ENCODE peak calls at places on chromosomes 4 and X, in five cellular contexts. X is left lung, G is cardiac muscle cell, Y is AG04449, D is AG09309. U is an unnamed sample.

GRCh38 chrX:7235071-7235470 is 87.1 kb upstream of the PUDP start:
- DNase-seq in D (no peak), Y (no peak), G (no peak), X (no peak), U (no peak)

GRCh38 chr4:47561331-47561730 is 76.3 kb downstream of the ATP10D start:
- DNase-seq in Y (no peak), G (no peak), X (no peak), D (no peak), U (no peak)

GRCh38 chr4:47251363-47252135 is 212.0 kb downstream of the COMMD8 start:
- DNase-seq in D (no peak), X (no peak), Y (no peak), G (no peak), U (no peak)

GRCh38 chrX:47214435-47215077 is 3.9 kb upstream of the CDK16 start:
- DNase-seq in G (no peak), D (no peak), Y (no peak), X (no peak), U (no peak)

GRCh38 chr4:45438047-45438446 is 685.8 kb downstream of the GABRG1 start:
- DNase-seq in Y (no peak), D (no peak), G (peak), X (no peak), U (peak)

GRCh38 chr4:123398151-123398802 is 1.7 kb downstream of the SPRY1 start:
- DNase-seq in Y (no peak), D (no peak), X (peak), G (peak), U (peak)

GRCh38 chr4:147678796-147679549 is 5.0 kb downstream of the PRMT9 start:
- DNase-seq in Y (no peak), D (no peak), G (peak), X (no peak), U (peak)

GRCh38 chr4:7778524-7779193 is 161.0 kb downstream of the AFAP1 start:
- DNase-seq in X (no peak), G (no peak), D (no peak), Y (no peak), U (peak)

GRCh38 chr4:5543681-5544080 is 164.7 kb downstream of the EVC2 start:
- DNase-seq in G (no peak), X (no peak), D (no peak), Y (no peak), U (no peak)

GRCh38 chrX:31459361-31459760 is 387.5 kb upstream of the FTHL17 start:
- DNase-seq in Y (no peak), D (peak), G (peak), X (no peak), U (peak)

GRCh38 chrX:11273544-11273943 is 19.7 kb upstream of the AMELX start:
- DNase-seq in D (peak), G (peak), X (no peak), Y (no peak), U (no peak)

GRCh38 chr4:185932491-185932890 is 120.5 kb upstream of the SORBS2 start:
- DNase-seq in D (no peak), G (peak), Y (no peak), X (no peak), U (peak)

GRCh38 chrX:48540480-48540879 is 966 bp downstream of the TBC1D25 start:
- DNase-seq in G (no peak), D (no peak), Y (no peak), X (no peak), U (no peak)

GRCh38 chr4:67049446-67049845 is 495.9 kb downstream of the CENPC start:
- DNase-seq in Y (no peak), G (no peak), D (no peak), X (no peak), U (no peak)

GRCh38 chr4:138222041-138222440 is 20.1 kb downstream of the SLC7A11 start:
- DNase-seq in D (peak), Y (peak), G (peak), X (no peak), U (peak)

GRCh38 chr4:57193164-57193810 is 83.1 kb upstream of the IGFBP7 start:
- DNase-seq in D (no peak), G (no peak), X (no peak), Y (no peak), U (no peak)

GRCh38 chrX:11399481-11399880 is 106.3 kb downstream of the AMELX start:
- DNase-seq in D (no peak), Y (no peak), X (no peak), G (no peak), U (no peak)

GRCh38 chrX:136200466-136200865 is 50.7 kb downstream of the MAP7D3 start:
- DNase-seq in D (no peak), X (no peak), Y (no peak), G (peak), U (peak)
- TF ChIP-seq CTCF in D (peak), X (peak), Y (peak), G (peak), U (peak)

GRCh38 chr4:113336556-113336955 is 287.1 kb downstream of the ANK2 start:
- DNase-seq in Y (no peak), G (no peak), X (no peak), D (no peak), U (no peak)
- H3K4me3 ChIP-seq in Y (no peak), G (no peak), X (no peak), D (no peak), U (no peak)

GRCh38 chrX:33336783-33337182 is 125.4 kb upstream of the DMD start:
- DNase-seq in Y (no peak), D (no peak), X (no peak), G (peak), U (peak)
- TF ChIP-seq CTCF in Y (peak), D (no peak), X (peak), G (peak), U (peak)

GRCh38 chr4:25030283-25031076 is at the start of gene LGI2:
- DNase-seq in D (no peak), G (peak), Y (no peak), X (peak), U (peak)

GRCh38 chr4:25032126-25032525 is 1.4 kb upstream of the LGI2 start:
- DNase-seq in D (no peak), G (peak), X (no peak), Y (no peak), U (peak)

GRCh38 chr4:25031077-25031606 is 396 bp upstream of the LGI2 start:
- DNase-seq in D (no peak), Y (no peak), G (peak), X (no peak), U (peak)

DNA sequence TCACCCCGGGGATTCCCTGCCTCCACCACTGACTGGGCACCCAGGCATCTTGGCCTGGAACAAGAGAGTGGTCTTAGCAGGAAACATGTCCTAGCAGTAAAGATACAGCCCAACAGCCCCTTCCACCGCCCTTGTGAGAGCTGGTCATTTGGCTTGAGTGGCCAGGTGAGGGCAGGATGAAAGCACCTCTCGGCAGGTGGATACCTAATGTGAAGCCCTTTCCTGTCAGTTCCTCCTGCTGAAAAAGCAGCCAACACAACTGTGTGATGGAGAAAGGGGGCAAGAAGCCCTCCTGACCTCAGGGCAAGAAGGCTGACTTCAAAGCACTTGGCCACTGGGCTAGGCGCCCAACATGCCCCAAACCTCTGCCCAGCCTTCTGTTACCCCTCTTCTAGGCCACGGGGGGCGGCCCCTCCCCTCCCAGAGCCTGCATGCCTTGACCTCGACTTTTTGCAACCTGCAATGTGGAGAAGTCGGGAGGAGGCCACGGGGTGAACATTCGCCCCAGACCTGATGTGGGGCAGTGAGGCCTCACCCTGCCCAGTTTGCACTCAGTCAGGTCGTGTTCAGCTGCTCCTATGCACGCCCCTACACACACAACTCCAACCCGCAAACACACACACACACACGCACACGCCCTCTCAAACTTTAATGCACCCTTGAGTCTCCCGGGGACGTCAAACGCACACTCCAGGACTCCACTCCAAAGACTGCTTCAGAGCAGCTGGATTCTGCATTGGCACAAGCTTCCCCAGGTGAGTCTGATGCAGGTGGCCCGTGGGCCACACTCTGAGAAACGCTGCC is 1.1 kb downstream of the LGI2 start:
- DNase-seq in D (no peak), Y (no peak), G (no peak), X (no peak), U (no peak)
- H3K4me3 ChIP-seq in D (peak), Y (no peak), G (peak), X (peak), U (no peak)

GRCh38 chrX:23079347-23079746 is 79.6 kb downstream of the DDX53 start:
- DNase-seq in X (no peak), Y (no peak), G (no peak), D (no peak), U (no peak)
- TF ChIP-seq CTCF in X (peak), Y (no peak), G (no peak), D (no peak), U (no peak)

DNA sequence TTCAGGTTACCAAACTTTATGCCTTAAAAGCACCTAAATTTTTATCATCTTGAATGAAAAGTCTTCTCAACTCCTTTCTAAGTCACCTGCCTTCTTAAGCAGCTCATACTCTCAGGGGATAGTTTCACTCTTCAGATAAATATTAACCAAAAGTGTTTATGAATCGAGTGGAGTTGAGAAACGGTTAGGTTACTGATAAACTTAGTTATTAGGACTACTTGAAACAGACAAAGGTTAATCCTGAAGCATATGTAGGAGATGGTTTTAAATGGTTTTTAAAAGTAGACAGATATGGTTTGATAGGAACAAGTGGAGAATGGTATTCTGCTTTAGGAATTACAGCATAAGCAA is 32.8 kb downstream of the CLDN22 start:
- DNase-seq in G (no peak), Y (no peak), D (no peak), X (no peak), U (no peak)
- H3K4me3 ChIP-seq in G (no peak), Y (no peak), D (no peak), X (no peak), U (no peak)